ENCODE peak calls at places on chromosome 19, in nine cellular contexts. One of them, this sample, is unnamed.

GRCh38 chr19:7426986-7427385 is 61.8 kb downstream of the PEX11G start:
- DNase-seq in AG10803: no peak
- DNase-seq in T follicular helper cell: no peak
- DNase-seq in stimulated activated naive CD8-positive, alpha-beta T cell treated with anti-CD3 and anti-CD28 coated beads, Interleukin-15, Interleukin-2, amounts not matched to agents 100 U/mL and 50 U/mL, for 24 hours: peak; percentile 57
- DNase-seq in tibial nerve: no peak
- DNase-seq in activated T-helper 1 cell treated with anti-CD3 and anti-CD28 coated beads, Interleukin-2, amount 50 U/mL, for 16 hours: no peak
- DNase-seq in IMR-90: no peak
- DNase-seq in GM13976: peak; percentile 64
- DNase-seq in AG04450: no peak
- DNase-seq in this sample: no peak

GRCh38 chr19:39409886-39410619 is 2.4 kb upstream of the PLEKHG2 start:
- DNase-seq in activated T-helper 1 cell treated with anti-CD3 and anti-CD28 coated beads, Interleukin-2, amount 50 U/mL, for 16 hours: no peak
- DNase-seq in IMR-90: no peak
- DNase-seq in tibial nerve: peak; percentile 73
- DNase-seq in AG04450: no peak
- DNase-seq in stimulated activated naive CD8-positive, alpha-beta T cell treated with anti-CD3 and anti-CD28 coated beads, Interleukin-15, Interleukin-2, amounts not matched to agents 100 U/mL and 50 U/mL, for 24 hours: peak; percentile 79
- DNase-seq in AG10803: peak; percentile 67
- DNase-seq in T follicular helper cell: peak; percentile 68
- DNase-seq in GM13976: peak; percentile 77
- DNase-seq in this sample: no peak

GRCh38 chr19:800360-801029 is 3.2 kb downstream of the PTBP1 start:
- DNase-seq in GM13976: no peak
- DNase-seq in stimulated activated naive CD8-positive, alpha-beta T cell treated with anti-CD3 and anti-CD28 coated beads, Interleukin-15, Interleukin-2, amounts not matched to agents 100 U/mL and 50 U/mL, for 24 hours: no peak
- DNase-seq in AG10803: no peak
- DNase-seq in activated T-helper 1 cell treated with anti-CD3 and anti-CD28 coated beads, Interleukin-2, amount 50 U/mL, for 16 hours: no peak
- DNase-seq in IMR-90: no peak
- DNase-seq in tibial nerve: no peak
- DNase-seq in AG04450: no peak
- DNase-seq in T follicular helper cell: no peak
- DNase-seq in this sample: no peak

GRCh38 chr19:17001603-17002183 is 24.9 kb downstream of the CPAMD8 start:
- DNase-seq in activated T-helper 1 cell treated with anti-CD3 and anti-CD28 coated beads, Interleukin-2, amount 50 U/mL, for 16 hours: peak; percentile 58
- DNase-seq in T follicular helper cell: peak; percentile 54
- DNase-seq in tibial nerve: no peak
- DNase-seq in GM13976: peak; percentile 57
- DNase-seq in AG10803: no peak
- DNase-seq in AG04450: no peak
- DNase-seq in IMR-90: no peak
- DNase-seq in stimulated activated naive CD8-positive, alpha-beta T cell treated with anti-CD3 and anti-CD28 coated beads, Interleukin-15, Interleukin-2, amounts not matched to agents 100 U/mL and 50 U/mL, for 24 hours: peak; percentile 76
- DNase-seq in this sample: no peak

GRCh38 chr19:18669883-18670282 is 13.6 kb upstream of the CRTC1 start:
- DNase-seq in AG04450: no peak
- DNase-seq in IMR-90: no peak
- DNase-seq in stimulated activated naive CD8-positive, alpha-beta T cell treated with anti-CD3 and anti-CD28 coated beads, Interleukin-15, Interleukin-2, amounts not matched to agents 100 U/mL and 50 U/mL, for 24 hours: no peak
- DNase-seq in T follicular helper cell: no peak
- DNase-seq in AG10803: no peak
- DNase-seq in activated T-helper 1 cell treated with anti-CD3 and anti-CD28 coated beads, Interleukin-2, amount 50 U/mL, for 16 hours: no peak
- DNase-seq in tibial nerve: no peak
- DNase-seq in GM13976: no peak
- DNase-seq in this sample: no peak

GRCh38 chr19:2848625-2849024 is 7.3 kb downstream of the ZNF555 start:
- DNase-seq in AG10803: peak; percentile 90
- DNase-seq in T follicular helper cell: no peak
- DNase-seq in AG04450: peak; percentile 29
- DNase-seq in tibial nerve: no peak
- DNase-seq in IMR-90: peak; percentile 41
- DNase-seq in activated T-helper 1 cell treated with anti-CD3 and anti-CD28 coated beads, Interleukin-2, amount 50 U/mL, for 16 hours: no peak
- DNase-seq in GM13976: no peak
- DNase-seq in stimulated activated naive CD8-positive, alpha-beta T cell treated with anti-CD3 and anti-CD28 coated beads, Interleukin-15, Interleukin-2, amounts not matched to agents 100 U/mL and 50 U/mL, for 24 hours: no peak
- DNase-seq in this sample: no peak

GRCh38 chr19:56765107-56765506 is 75.4 kb downstream of the PEG3 start:
- DNase-seq in activated T-helper 1 cell treated with anti-CD3 and anti-CD28 coated beads, Interleukin-2, amount 50 U/mL, for 16 hours: no peak
- DNase-seq in IMR-90: no peak
- DNase-seq in AG04450: no peak
- DNase-seq in AG10803: no peak
- DNase-seq in T follicular helper cell: no peak
- DNase-seq in stimulated activated naive CD8-positive, alpha-beta T cell treated with anti-CD3 and anti-CD28 coated beads, Interleukin-15, Interleukin-2, amounts not matched to agents 100 U/mL and 50 U/mL, for 24 hours: peak; percentile 30
- DNase-seq in GM13976: no peak
- DNase-seq in tibial nerve: no peak
- DNase-seq in this sample: no peak

GRCh38 chr19:52535831-52536800 is 8.6 kb downstream of the ZNF808 start:
- DNase-seq in AG04450: peak; percentile 24
- DNase-seq in tibial nerve: peak; percentile 79
- DNase-seq in activated T-helper 1 cell treated with anti-CD3 and anti-CD28 coated beads, Interleukin-2, amount 50 U/mL, for 16 hours: peak; percentile 78
- DNase-seq in GM13976: peak; percentile 81
- DNase-seq in stimulated activated naive CD8-positive, alpha-beta T cell treated with anti-CD3 and anti-CD28 coated beads, Interleukin-15, Interleukin-2, amounts not matched to agents 100 U/mL and 50 U/mL, for 24 hours: peak; percentile 93
- DNase-seq in T follicular helper cell: peak; percentile 85
- DNase-seq in AG10803: peak; percentile 71
- DNase-seq in IMR-90: peak; percentile 61
- DNase-seq in this sample: peak; percentile 27

GRCh38 chr19:3682286-3682685 is 18.0 kb downstream of the PIP5K1C start:
- DNase-seq in IMR-90: no peak
- DNase-seq in AG10803: no peak
- DNase-seq in AG04450: no peak
- DNase-seq in GM13976: no peak
- DNase-seq in stimulated activated naive CD8-positive, alpha-beta T cell treated with anti-CD3 and anti-CD28 coated beads, Interleukin-15, Interleukin-2, amounts not matched to agents 100 U/mL and 50 U/mL, for 24 hours: no peak
- DNase-seq in T follicular helper cell: no peak
- DNase-seq in tibial nerve: no peak
- DNase-seq in activated T-helper 1 cell treated with anti-CD3 and anti-CD28 coated beads, Interleukin-2, amount 50 U/mL, for 16 hours: no peak
- DNase-seq in this sample: no peak

GRCh38 chr19:13146763-13147563 is 3.2 kb downstream of the STX10 start:
- DNase-seq in stimulated activated naive CD8-positive, alpha-beta T cell treated with anti-CD3 and anti-CD28 coated beads, Interleukin-15, Interleukin-2, amounts not matched to agents 100 U/mL and 50 U/mL, for 24 hours: no peak
- DNase-seq in GM13976: no peak
- DNase-seq in T follicular helper cell: no peak
- DNase-seq in AG10803: peak; percentile 67
- DNase-seq in AG04450: no peak
- DNase-seq in activated T-helper 1 cell treated with anti-CD3 and anti-CD28 coated beads, Interleukin-2, amount 50 U/mL, for 16 hours: no peak
- DNase-seq in tibial nerve: peak; percentile 35
- DNase-seq in IMR-90: no peak
- DNase-seq in this sample: no peak

GRCh38 chr19:40640744-40641143 is 39.6 kb downstream of the LTBP4 start:
- DNase-seq in stimulated activated naive CD8-positive, alpha-beta T cell treated with anti-CD3 and anti-CD28 coated beads, Interleukin-15, Interleukin-2, amounts not matched to agents 100 U/mL and 50 U/mL, for 24 hours: no peak
- DNase-seq in activated T-helper 1 cell treated with anti-CD3 and anti-CD28 coated beads, Interleukin-2, amount 50 U/mL, for 16 hours: no peak
- DNase-seq in AG04450: no peak
- DNase-seq in T follicular helper cell: no peak
- DNase-seq in tibial nerve: no peak
- DNase-seq in AG10803: peak; percentile 22
- DNase-seq in GM13976: no peak
- DNase-seq in IMR-90: peak; percentile 45
- DNase-seq in this sample: no peak

GRCh38 chr19:4375164-4375619 is 25.2 kb downstream of the SH3GL1 start:
- DNase-seq in GM13976: no peak
- DNase-seq in AG04450: no peak
- DNase-seq in T follicular helper cell: no peak
- DNase-seq in tibial nerve: no peak
- DNase-seq in stimulated activated naive CD8-positive, alpha-beta T cell treated with anti-CD3 and anti-CD28 coated beads, Interleukin-15, Interleukin-2, amounts not matched to agents 100 U/mL and 50 U/mL, for 24 hours: no peak
- DNase-seq in AG10803: no peak
- DNase-seq in activated T-helper 1 cell treated with anti-CD3 and anti-CD28 coated beads, Interleukin-2, amount 50 U/mL, for 16 hours: no peak
- DNase-seq in IMR-90: no peak
- DNase-seq in this sample: no peak

GRCh38 chr19:45467115-45467455 is 711 bp upstream of the FOSB start:
- DNase-seq in IMR-90: no peak
- DNase-seq in GM13976: no peak
- DNase-seq in stimulated activated naive CD8-positive, alpha-beta T cell treated with anti-CD3 and anti-CD28 coated beads, Interleukin-15, Interleukin-2, amounts not matched to agents 100 U/mL and 50 U/mL, for 24 hours: no peak
- DNase-seq in T follicular helper cell: no peak
- DNase-seq in AG04450: no peak
- DNase-seq in AG10803: peak; percentile 4
- DNase-seq in activated T-helper 1 cell treated with anti-CD3 and anti-CD28 coated beads, Interleukin-2, amount 50 U/mL, for 16 hours: no peak
- DNase-seq in tibial nerve: no peak
- DNase-seq in this sample: no peak

GRCh38 chr19:10817291-10818038 is 18.5 kb downstream of the TMED1 start:
- DNase-seq in IMR-90: peak; percentile 98
- DNase-seq in T follicular helper cell: no peak
- DNase-seq in AG04450: peak; percentile 95
- DNase-seq in AG10803: peak; percentile 99
- DNase-seq in stimulated activated naive CD8-positive, alpha-beta T cell treated with anti-CD3 and anti-CD28 coated beads, Interleukin-15, Interleukin-2, amounts not matched to agents 100 U/mL and 50 U/mL, for 24 hours: no peak
- DNase-seq in tibial nerve: peak; percentile 83
- DNase-seq in activated T-helper 1 cell treated with anti-CD3 and anti-CD28 coated beads, Interleukin-2, amount 50 U/mL, for 16 hours: no peak
- DNase-seq in GM13976: no peak
- DNase-seq in this sample: no peak

GRCh38 chr19:1254081-1254527 is 5.7 kb downstream of the MIDN start:
- DNase-seq in T follicular helper cell: no peak
- DNase-seq in stimulated activated naive CD8-positive, alpha-beta T cell treated with anti-CD3 and anti-CD28 coated beads, Interleukin-15, Interleukin-2, amounts not matched to agents 100 U/mL and 50 U/mL, for 24 hours: no peak
- DNase-seq in activated T-helper 1 cell treated with anti-CD3 and anti-CD28 coated beads, Interleukin-2, amount 50 U/mL, for 16 hours: no peak
- DNase-seq in tibial nerve: no peak
- DNase-seq in IMR-90: no peak
- DNase-seq in GM13976: no peak
- DNase-seq in AG04450: no peak
- DNase-seq in AG10803: no peak
- DNase-seq in this sample: no peak

GRCh38 chr19:40740747-40741146 is 9.5 kb downstream of the ACTMAP start:
- DNase-seq in GM13976: no peak
- DNase-seq in T follicular helper cell: no peak
- DNase-seq in tibial nerve: peak; percentile 81
- DNase-seq in stimulated activated naive CD8-positive, alpha-beta T cell treated with anti-CD3 and anti-CD28 coated beads, Interleukin-15, Interleukin-2, amounts not matched to agents 100 U/mL and 50 U/mL, for 24 hours: no peak
- DNase-seq in AG04450: no peak
- DNase-seq in activated T-helper 1 cell treated with anti-CD3 and anti-CD28 coated beads, Interleukin-2, amount 50 U/mL, for 16 hours: no peak
- DNase-seq in IMR-90: no peak
- DNase-seq in AG10803: peak; percentile 85
- DNase-seq in this sample: no peak

GRCh38 chr19:35408284-35409171 is 37.7 kb downstream of the GPR42 start:
- DNase-seq in GM13976: no peak
- DNase-seq in T follicular helper cell: no peak
- DNase-seq in stimulated activated naive CD8-positive, alpha-beta T cell treated with anti-CD3 and anti-CD28 coated beads, Interleukin-15, Interleukin-2, amounts not matched to agents 100 U/mL and 50 U/mL, for 24 hours: no peak
- DNase-seq in activated T-helper 1 cell treated with anti-CD3 and anti-CD28 coated beads, Interleukin-2, amount 50 U/mL, for 16 hours: no peak
- DNase-seq in AG10803: no peak
- DNase-seq in AG04450: no peak
- DNase-seq in tibial nerve: no peak
- DNase-seq in IMR-90: no peak
- DNase-seq in this sample: no peak

GRCh38 chr19:33405491-33406461 is 32.3 kb downstream of the CEBPG start:
- DNase-seq in activated T-helper 1 cell treated with anti-CD3 and anti-CD28 coated beads, Interleukin-2, amount 50 U/mL, for 16 hours: no peak
- DNase-seq in AG04450: no peak
- DNase-seq in T follicular helper cell: no peak
- DNase-seq in GM13976: peak; percentile 71
- DNase-seq in tibial nerve: no peak
- DNase-seq in stimulated activated naive CD8-positive, alpha-beta T cell treated with anti-CD3 and anti-CD28 coated beads, Interleukin-15, Interleukin-2, amounts not matched to agents 100 U/mL and 50 U/mL, for 24 hours: no peak
- DNase-seq in IMR-90: no peak
- DNase-seq in AG10803: no peak
- DNase-seq in this sample: no peak

GRCh38 chr19:6724631-6725185 is 4.3 kb upstream of the C3 start:
- DNase-seq in IMR-90: no peak
- DNase-seq in activated T-helper 1 cell treated with anti-CD3 and anti-CD28 coated beads, Interleukin-2, amount 50 U/mL, for 16 hours: no peak
- DNase-seq in tibial nerve: no peak
- DNase-seq in AG10803: no peak
- DNase-seq in T follicular helper cell: no peak
- DNase-seq in GM13976: no peak
- DNase-seq in AG04450: no peak
- DNase-seq in stimulated activated naive CD8-positive, alpha-beta T cell treated with anti-CD3 and anti-CD28 coated beads, Interleukin-15, Interleukin-2, amounts not matched to agents 100 U/mL and 50 U/mL, for 24 hours: no peak
- DNase-seq in this sample: no peak

GRCh38 chr19:5025027-5025426 is 56.1 kb downstream of the KDM4B start:
- DNase-seq in T follicular helper cell: no peak
- DNase-seq in tibial nerve: no peak
- DNase-seq in AG04450: no peak
- DNase-seq in activated T-helper 1 cell treated with anti-CD3 and anti-CD28 coated beads, Interleukin-2, amount 50 U/mL, for 16 hours: no peak
- DNase-seq in GM13976: no peak
- DNase-seq in AG10803: no peak
- DNase-seq in IMR-90: no peak
- DNase-seq in stimulated activated naive CD8-positive, alpha-beta T cell treated with anti-CD3 and anti-CD28 coated beads, Interleukin-15, Interleukin-2, amounts not matched to agents 100 U/mL and 50 U/mL, for 24 hours: no peak
- DNase-seq in this sample: no peak

GRCh38 chr19:47035127-47035494 is 13.3 kb downstream of the TMEM160 start:
- DNase-seq in IMR-90: no peak
- DNase-seq in activated T-helper 1 cell treated with anti-CD3 and anti-CD28 coated beads, Interleukin-2, amount 50 U/mL, for 16 hours: no peak
- DNase-seq in stimulated activated naive CD8-positive, alpha-beta T cell treated with anti-CD3 and anti-CD28 coated beads, Interleukin-15, Interleukin-2, amounts not matched to agents 100 U/mL and 50 U/mL, for 24 hours: no peak
- DNase-seq in T follicular helper cell: no peak
- DNase-seq in tibial nerve: no peak
- DNase-seq in GM13976: no peak
- DNase-seq in AG04450: no peak
- DNase-seq in AG10803: no peak
- DNase-seq in this sample: no peak

GRCh38 chr19:33235269-33235995 is 9.8 kb upstream of the SLC7A10 start:
- DNase-seq in activated T-helper 1 cell treated with anti-CD3 and anti-CD28 coated beads, Interleukin-2, amount 50 U/mL, for 16 hours: peak; percentile 77
- DNase-seq in T follicular helper cell: peak; percentile 64
- DNase-seq in stimulated activated naive CD8-positive, alpha-beta T cell treated with anti-CD3 and anti-CD28 coated beads, Interleukin-15, Interleukin-2, amounts not matched to agents 100 U/mL and 50 U/mL, for 24 hours: peak; percentile 85
- DNase-seq in AG04450: peak; percentile 18
- DNase-seq in AG10803: peak; percentile 54
- DNase-seq in tibial nerve: peak; percentile 92
- DNase-seq in IMR-90: peak; percentile 55
- DNase-seq in GM13976: peak; percentile 92
- DNase-seq in this sample: no peak

GRCh38 chr19:44875666-44876418 is 15.2 kb upstream of the TOMM40 start:
- DNase-seq in GM13976: no peak
- DNase-seq in AG10803: peak; percentile 9
- DNase-seq in T follicular helper cell: no peak
- DNase-seq in stimulated activated naive CD8-positive, alpha-beta T cell treated with anti-CD3 and anti-CD28 coated beads, Interleukin-15, Interleukin-2, amounts not matched to agents 100 U/mL and 50 U/mL, for 24 hours: no peak
- DNase-seq in IMR-90: peak; percentile 21
- DNase-seq in AG04450: no peak
- DNase-seq in tibial nerve: no peak
- DNase-seq in activated T-helper 1 cell treated with anti-CD3 and anti-CD28 coated beads, Interleukin-2, amount 50 U/mL, for 16 hours: no peak
- DNase-seq in this sample: no peak